ENCODE peak calls at places on chromosomes 6 and 20, in six cellular contexts. H, T, P, C, L and W are unnamed samples.

GRCh38 chr6:124999105-124999764 is 37.0 kb downstream of the RNF217 start:
- DNase-seq in H (no peak), L (no peak), P (no peak), T (no peak), C (no peak), W (peak; percentile 89)

GRCh38 chr6:154314084-154314483 is 42.5 kb downstream of the IPCEF1 start:
- DNase-seq in T (no peak), L (no peak), C (no peak), P (no peak), H (no peak), W (no peak)

GRCh38 chr20:49976542-49976941 is 6.2 kb upstream of the SNAI1 start:
- DNase-seq in T (no peak), H (no peak), L (no peak), C (peak; percentile 90), P (no peak), W (no peak)

GRCh38 chr6:127397729-127398609 is 54.6 kb upstream of the ECHDC1 start:
- DNase-seq in L (no peak), T (no peak), P (no peak), H (peak; percentile 23), C (no peak), W (no peak)

GRCh38 chr6:37531026-37531425 is 31.3 kb upstream of the CCDC167 start:
- DNase-seq in L (no peak), C (no peak), H (no peak), P (no peak), T (no peak), W (no peak)

GRCh38 chr6:149293244-149293643 is 24.3 kb upstream of the TAB2 start:
- DNase-seq in T (no peak), P (no peak), L (no peak), H (no peak), C (no peak), W (no peak)

GRCh38 chr6:134853111-134854055 is 96.5 kb downstream of the ALDH8A1 start:
- DNase-seq in T (no peak), P (peak; percentile 82), C (peak; percentile 69), H (no peak), L (no peak), W (no peak)

GRCh38 chr6:96604420-96604819 is 41.5 kb downstream of the FHL5 start:
- DNase-seq in P (no peak), H (no peak), C (no peak), L (no peak), T (no peak), W (no peak)

GRCh38 chr6:42532038-42532669 is 31.7 kb upstream of the UBR2 start:
- DNase-seq in H (peak; percentile 68), P (peak; percentile 79), C (peak; percentile 64), T (peak; percentile 70), L (no peak), W (peak; percentile 33)

GRCh38 chr20:58864346-58864745 is 11.8 kb downstream of the GNAS start:
- DNase-seq in P (no peak), C (no peak), L (no peak), T (peak; percentile 49), H (no peak), W (no peak)

GRCh38 chr20:15060265-15061060 is 723.1 kb upstream of the FLRT3 start:
- DNase-seq in H (no peak), P (no peak), T (no peak), L (no peak), C (peak; percentile 99), W (no peak)

GRCh38 chr6:170177383-170178265 is 113.3 kb downstream of the DLL1 start:
- DNase-seq in L (peak; percentile 43), T (peak; percentile 42), P (no peak), C (no peak), H (no peak), W (no peak)

GRCh38 chr20:45083127-45083526 is 17.8 kb downstream of the KCNS1 start:
- DNase-seq in T (no peak), L (no peak), H (no peak), C (no peak), P (no peak), W (no peak)

GRCh38 chr6:40398810-40399477 is 188.2 kb downstream of the LRFN2 start:
- DNase-seq in C (no peak), T (no peak), H (no peak), L (peak; percentile 63), P (peak; percentile 2), W (no peak)

GRCh38 chr6:136551103-136551502 is 881 bp upstream of the MAP7 start:
- DNase-seq in H (peak; percentile 17), T (peak; percentile 41), P (no peak), L (no peak), C (no peak), W (no peak)

GRCh38 chr6:136550045-136550329 is 235 bp downstream of the MAP7 start:
- DNase-seq in T (peak; percentile 89), H (peak; percentile 78), C (no peak), L (no peak), P (no peak), W (no peak)

GRCh38 chr6:136550330-136551071 is at the start of gene MAP7:
- DNase-seq in T (peak; percentile 88), C (no peak), P (peak; percentile 75), L (peak; percentile 94), H (peak; percentile 84), W (peak; percentile 92)

GRCh38 chr6:136548582-136549330 is 1.5 kb downstream of the MAP7 start:
- DNase-seq in C (no peak), P (no peak), L (no peak), H (no peak), T (no peak), W (no peak)

DNA sequence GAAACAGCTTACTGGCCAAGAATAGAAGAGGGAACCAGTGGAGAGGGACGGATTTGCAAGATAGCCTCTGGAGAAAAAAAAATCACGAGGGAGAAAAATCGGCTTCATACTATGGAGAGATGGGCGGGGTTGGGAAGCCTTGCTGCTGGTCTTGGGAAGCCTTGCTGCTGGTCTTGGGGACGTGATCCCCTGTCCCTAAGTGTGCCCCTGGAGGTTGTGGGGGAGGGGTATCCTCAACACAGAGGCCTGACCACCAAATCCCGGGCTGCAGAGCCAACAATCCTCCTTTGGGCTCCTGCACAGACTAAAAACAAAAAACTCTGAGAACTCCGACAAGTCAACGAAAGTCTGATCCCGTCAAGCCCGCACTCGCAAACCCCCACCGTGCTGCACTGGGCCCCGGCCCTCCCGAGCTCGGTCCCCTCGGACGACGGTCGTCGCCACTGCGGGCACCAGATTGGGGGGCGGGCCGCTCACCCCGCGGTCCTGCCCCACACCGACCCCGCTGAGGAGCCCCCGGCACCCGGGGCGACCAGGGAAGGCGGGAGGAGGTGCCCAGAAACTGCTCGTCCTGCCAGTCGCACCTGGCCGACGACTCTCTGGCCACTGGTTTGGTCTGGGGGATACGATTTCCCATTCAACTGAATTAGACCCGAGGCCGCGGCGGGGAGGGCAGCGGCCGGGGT is 720 bp downstream of the MAP7 start:
- DNase-seq in T (peak; percentile 75), H (peak; percentile 26), L (peak; percentile 83), C (no peak), P (no peak), W (peak; percentile 23)
- TF ChIP-seq JUND in T (no peak), H (no peak), L (no peak), C (no peak), P (no peak), W (no peak)

GRCh38 chr6:168452685-168453377 is 11.8 kb downstream of the SMOC2 start:
- DNase-seq in H (no peak), P (no peak), T (no peak), C (no peak), L (no peak), W (no peak)

GRCh38 chr6:168447741-168448140 is 6.8 kb downstream of the SMOC2 start:
- DNase-seq in C (no peak), L (no peak), T (no peak), P (no peak), H (no peak), W (no peak)

GRCh38 chr6:168451805-168452204 is 10.8 kb downstream of the SMOC2 start:
- DNase-seq in P (no peak), H (no peak), C (no peak), T (peak; percentile 56), L (peak; percentile 69), W (no peak)

GRCh38 chr6:168448243-168448855 is 7.4 kb downstream of the SMOC2 start:
- DNase-seq in H (no peak), L (no peak), C (no peak), T (no peak), P (no peak), W (no peak)

DNA sequence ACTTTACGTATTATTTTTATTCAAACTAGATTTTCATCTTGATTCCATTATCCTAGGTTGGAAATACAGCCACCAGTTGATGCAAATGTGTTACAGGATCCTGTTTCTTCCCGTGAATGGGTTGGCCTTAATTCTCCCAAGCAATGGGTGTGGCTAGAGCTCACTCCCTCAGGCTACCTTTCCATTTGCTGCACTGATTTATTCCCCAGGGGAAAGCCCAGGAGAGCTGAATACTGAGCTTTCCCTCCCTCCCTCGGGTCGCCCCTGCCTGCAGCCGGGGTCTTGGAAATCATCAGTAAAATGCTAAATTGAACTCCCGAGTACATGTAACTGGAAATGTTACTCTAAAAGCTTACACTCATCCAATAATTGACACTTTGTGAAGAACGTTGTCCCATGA is 9.9 kb downstream of the SMOC2 start:
- DNase-seq in L (no peak), T (no peak), C (no peak), P (no peak), H (no peak), W (no peak)
- TF ChIP-seq JUND in L (no peak), T (no peak), C (no peak), P (no peak), H (no peak), W (no peak)

DNA sequence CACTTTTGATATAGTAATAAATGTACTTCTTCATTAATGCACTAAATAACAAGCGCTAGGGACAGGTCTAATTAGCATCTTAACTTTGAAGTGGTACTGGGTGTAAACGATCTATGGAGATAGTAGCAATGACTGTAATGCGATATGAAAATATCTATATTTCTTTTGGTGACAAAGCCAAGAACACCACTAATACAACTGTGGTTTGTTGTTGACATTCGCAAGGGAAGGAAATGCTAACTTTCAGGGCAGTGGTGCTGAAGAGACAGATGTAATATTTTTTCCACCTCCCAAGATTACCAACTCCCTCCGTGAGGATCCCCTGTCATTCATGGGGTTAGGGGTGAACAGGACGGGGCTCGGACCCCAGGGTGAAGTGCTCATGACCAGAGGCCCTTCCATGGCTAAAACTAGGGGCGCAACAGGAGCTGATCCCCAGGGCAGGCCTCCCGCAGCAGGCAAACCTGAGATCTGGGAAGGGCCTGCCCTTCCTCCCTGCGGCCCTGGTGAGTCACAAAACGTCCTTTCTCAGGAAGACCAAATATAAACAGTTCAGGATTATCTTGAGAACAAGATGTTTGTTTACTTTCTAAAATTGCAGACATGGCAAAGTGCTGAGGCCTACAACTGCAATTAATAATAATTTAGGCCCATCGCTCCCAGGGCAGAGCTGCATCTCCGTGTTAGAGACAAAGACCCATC is 65.0 kb upstream of the TOX2 start:
- DNase-seq in L (no peak), H (no peak), T (no peak), P (no peak), C (no peak), W (no peak)
- TF ChIP-seq JUND in L (no peak), H (no peak), T (no peak), P (no peak), C (no peak), W (no peak)

DNA sequence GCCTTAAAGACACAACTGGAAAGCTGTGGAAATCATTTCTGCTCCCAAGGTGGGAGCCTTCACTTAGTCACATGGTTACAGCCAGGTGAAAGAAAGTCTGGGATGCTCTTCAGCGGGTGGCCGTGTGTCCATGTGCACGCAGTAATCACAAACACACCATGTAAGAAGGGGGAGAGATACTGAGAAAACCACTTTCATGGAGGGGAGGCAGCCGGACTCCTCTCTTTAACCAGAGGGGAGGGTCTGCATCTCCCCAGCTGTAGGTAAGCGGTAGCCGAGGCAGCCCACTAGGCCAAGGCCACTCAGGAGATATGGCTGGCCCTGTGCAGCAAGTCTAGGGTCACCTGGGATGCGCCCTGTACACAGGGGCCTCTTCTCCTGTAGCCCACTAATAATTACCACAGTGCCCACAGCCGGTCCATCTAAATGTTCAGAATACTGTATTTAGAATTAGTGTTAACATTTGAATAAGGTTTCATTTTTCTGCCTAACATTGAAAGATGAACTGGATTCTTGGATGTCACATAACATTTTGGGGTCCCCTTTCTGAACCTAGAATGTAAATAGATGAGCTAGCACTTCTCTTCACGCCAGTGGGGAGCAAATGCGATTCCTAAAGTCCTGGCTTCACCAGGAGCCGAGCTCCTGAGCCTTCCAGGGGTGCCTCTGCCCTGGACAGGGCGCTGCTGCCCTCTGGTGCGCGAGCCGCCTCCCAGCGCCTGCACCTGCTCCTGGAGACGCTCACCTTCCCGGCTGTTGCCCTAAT is 15.9 kb downstream of the GPR31 start:
- DNase-seq in L (peak; percentile 79), H (peak; percentile 60), P (peak; percentile 24), T (peak; percentile 90), C (peak; percentile 58), W (peak; percentile 69)
- TF ChIP-seq JUND in L (no peak), H (no peak), P (no peak), T (no peak), C (no peak), W (no peak)